ENCODE peak calls at places on chromosomes 13 and 19, in nine cellular contexts. Y, R, L, T, N, F, G, X and I are unnamed samples.

GRCh38 chr19:45663800-45664199 is 4.2 kb upstream of the GIPR start:
- DNase-seq in Y (no peak), R (no peak), L (no peak), T (no peak), N (no peak), F (no peak), G (no peak), X (no peak), I (no peak)

GRCh38 chr13:20393273-20394235 is 132.1 kb downstream of the CRYL1 start:
- DNase-seq in Y (no peak), R (no peak), L (no peak), T (no peak), N (no peak), F (no peak), G (no peak), X (no peak), I (no peak)

GRCh38 chr13:30998548-30999140 is 66.2 kb downstream of the TEX26 start:
- DNase-seq in Y (no peak), R (peak), L (no peak), T (no peak), N (no peak), F (no peak), G (peak), X (no peak), I (no peak)

GRCh38 chr19:10852098-10852800 is 4.0 kb downstream of the C19orf38 start:
- DNase-seq in Y (peak), R (peak), L (no peak), T (peak), N (no peak), F (no peak), G (peak), X (no peak), I (no peak)

GRCh38 chr13:73608157-73608516 is 526.1 kb downstream of the KLF12 start:
- DNase-seq in Y (no peak), R (no peak), L (no peak), T (no peak), N (no peak), F (no peak), G (no peak), X (no peak), I (no peak)

GRCh38 chr13:52845766-52846566 is 2.5 kb downstream of the PCDH8 start:
- DNase-seq in Y (no peak), R (peak), L (no peak), T (no peak), N (no peak), F (peak), G (peak), X (no peak), I (no peak)

GRCh38 chr13:31249140-31249539 is 49.4 kb downstream of the B3GLCT start:
- DNase-seq in Y (no peak), R (no peak), L (no peak), T (no peak), N (no peak), F (no peak), G (no peak), X (no peak), I (no peak)

GRCh38 chr13:20446405-20446804 is 79.3 kb downstream of the CRYL1 start:
- DNase-seq in Y (no peak), R (no peak), L (no peak), T (no peak), N (no peak), F (no peak), G (no peak), X (no peak), I (no peak)

GRCh38 chr13:44249439-44249838 is 124.2 kb upstream of the SERP2 start:
- DNase-seq in Y (peak), R (peak), L (no peak), T (peak), N (no peak), F (peak), G (peak), X (peak), I (no peak)

GRCh38 chr19:17450264-17451075 is 2.0 kb upstream of the TMEM221 start:
- DNase-seq in Y (peak), R (no peak), L (no peak), T (peak), N (no peak), F (no peak), G (no peak), X (no peak), I (no peak)

GRCh38 chr13:58687130-58687529 is 1055.6 kb downstream of the PCDH17 start:
- DNase-seq in Y (no peak), R (no peak), L (no peak), T (no peak), N (no peak), F (no peak), G (no peak), X (no peak), I (no peak)

GRCh38 chr19:5553892-5554291 is 13.9 kb downstream of the TINCR start:
- DNase-seq in Y (no peak), R (no peak), L (no peak), T (no peak), N (no peak), F (no peak), G (no peak), X (no peak), I (no peak)

GRCh38 chr19:35228177-35228930 is at the start of gene FAM187B:
- DNase-seq in Y (no peak), R (no peak), L (no peak), T (no peak), N (no peak), F (no peak), G (no peak), X (no peak), I (peak)

GRCh38 chr13:77724092-77724491 is 26.6 kb downstream of the SLAIN1 start:
- DNase-seq in Y (no peak), R (no peak), L (no peak), T (no peak), N (no peak), F (no peak), G (no peak), X (no peak), I (no peak)

GRCh38 chr13:36130542-36131214 is 504 bp downstream of the DCLK1 start:
- DNase-seq in Y (peak), R (peak), L (no peak), T (no peak), N (no peak), F (no peak), G (peak), X (peak), I (peak)

GRCh38 chr19:15288146-15288963 is 44.0 kb downstream of the BRD4 start:
- DNase-seq in Y (no peak), R (no peak), L (no peak), T (peak), N (no peak), F (peak), G (peak), X (no peak), I (no peak)

GRCh38 chr19:12985049-12985776 is 10.1 kb upstream of the NFIX start:
- DNase-seq in Y (no peak), R (peak), L (no peak), T (peak), N (no peak), F (peak), G (peak), X (no peak), I (peak)

GRCh38 chr19:23287620-23288019 is 37.4 kb upstream of the ZNF724 start:
- DNase-seq in Y (no peak), R (no peak), L (no peak), T (no peak), N (no peak), F (no peak), G (no peak), X (no peak), I (no peak)

GRCh38 chr19:4066176-4066606 is 508 bp downstream of the ZBTB7A start:
- DNase-seq in Y (no peak), R (no peak), L (no peak), T (no peak), N (no peak), F (no peak), G (no peak), X (no peak), I (no peak)

GRCh38 chr13:51639171-51639570 is 54.9 kb downstream of the WDFY2 start:
- DNase-seq in Y (no peak), R (no peak), L (no peak), T (no peak), N (no peak), F (no peak), G (no peak), X (no peak), I (no peak)

GRCh38 chr19:56125806-56126590 is 4.9 kb upstream of the ZNF787 start:
- DNase-seq in Y (no peak), R (no peak), L (no peak), T (no peak), N (no peak), F (no peak), G (no peak), X (no peak), I (no peak)

GRCh38 chr13:49023441-49023840 is 47.7 kb downstream of the FNDC3A start:
- DNase-seq in Y (peak), R (peak), L (no peak), T (peak), N (no peak), F (no peak), G (peak), X (no peak), I (no peak)

GRCh38 chr13:46270416-46270815 is 58.7 kb downstream of the LRRC63 start:
- DNase-seq in Y (no peak), R (no peak), L (no peak), T (no peak), N (no peak), F (no peak), G (no peak), X (no peak), I (no peak)

GRCh38 chr19:49786432-49786831 is 19.6 kb downstream of the AP2A1 start:
- DNase-seq in Y (peak), R (no peak), L (no peak), T (peak), N (no peak), F (no peak), G (peak), X (peak), I (peak)

GRCh38 chr19:40659116-40659515 is 31.3 kb downstream of the NUMBL start:
- DNase-seq in Y (no peak), R (no peak), L (no peak), T (no peak), N (no peak), F (no peak), G (no peak), X (no peak), I (no peak)

GRCh38 chr13:50244913-50245574 is 229.8 kb downstream of the KCNRG start:
- DNase-seq in Y (peak), R (peak), L (no peak), T (peak), N (no peak), F (peak), G (peak), X (no peak), I (no peak)

GRCh38 chr19:12946092-12946845 is 607 bp downstream of the RAD23A start:
- DNase-seq in Y (peak), R (peak), L (no peak), T (peak), N (no peak), F (peak), G (peak), X (peak), I (no peak)

GRCh38 chr19:6423499-6424189 is 967 bp downstream of the KHSRP start:
- DNase-seq in Y (peak), R (peak), L (no peak), T (peak), N (no peak), F (peak), G (peak), X (peak), I (peak)

GRCh38 chr13:99421271-99421670 is 80.0 kb upstream of the TM9SF2 start:
- DNase-seq in Y (no peak), R (no peak), L (no peak), T (no peak), N (no peak), F (no peak), G (no peak), X (no peak), I (no peak)

GRCh38 chr19:51147663-51148062 is 5.6 kb downstream of the SIGLEC7 start:
- DNase-seq in Y (no peak), R (no peak), L (no peak), T (no peak), N (no peak), F (no peak), G (no peak), X (no peak), I (no peak)

GRCh38 chr19:45569619-45570421 is 14.8 kb downstream of the OPA3 start:
- DNase-seq in Y (peak), R (peak), L (peak), T (peak), N (peak), F (peak), G (peak), X (no peak), I (no peak)

GRCh38 chr13:52686381-52686780 is 33.7 kb downstream of the SUGT1 start:
- DNase-seq in Y (no peak), R (peak), L (no peak), T (peak), N (no peak), F (no peak), G (no peak), X (no peak), I (no peak)